ENCODE peak calls at places on chromosomes 4 and X, in ten cellular contexts. H is stomach, J is right lobe of liver, A is breast epithelium, X is HCT116, L is IMR-90, W is heart left ventricle, R is tibial nerve, K is transverse colon, Q is body of pancreas. Y is an unnamed sample. For H3K9me3, the result is how much of the 10 kb centered on the place peaks cover.

GRCh38 chr4:20433101-20433705 is 181.5 kb downstream of the SLIT2 start:
- DNase-seq in J (no peak), X (no peak), H (no peak), L (no peak), A (no peak), K (no peak), Q (no peak), R (no peak), W (no peak), Y (no peak)

GRCh38 chr4:119656342-119656741 is 27.7 kb upstream of the PDE5A start:
- DNase-seq in A (no peak), K (no peak), Q (no peak), H (no peak), R (no peak), J (no peak), X (no peak), L (no peak), W (no peak), Y (no peak)

GRCh38 chrX:129523076-129524055 is at the start of gene SMARCA1:
- DNase-seq in W (peak), A (no peak), J (peak), K (peak), H (peak), R (peak), L (peak), Q (peak), X (peak), Y (peak)

GRCh38 chrX:14712096-14712495 is 160.8 kb downstream of the FANCB start:
- DNase-seq in X (no peak), A (no peak), R (no peak), L (no peak), H (no peak), J (no peak), K (no peak), W (no peak), Q (no peak), Y (no peak)

GRCh38 chrX:9520211-9520590 is 55.3 kb downstream of the TBL1X start:
- DNase-seq in W (no peak), Q (no peak), X (no peak), K (no peak), H (no peak), L (no peak), R (no peak), A (no peak), J (no peak), Y (no peak)

GRCh38 chrX:93673869-93674271 is at the start of gene FAM133A:
- DNase-seq in K (no peak), X (no peak), J (no peak), H (no peak), W (no peak), A (no peak), Q (no peak), R (no peak), L (peak), Y (peak)

GRCh38 chr4:174764105-174764729 is 64.8 kb downstream of the GLRA3 start:
- DNase-seq in R (no peak), J (no peak), X (peak), K (no peak), A (no peak), H (no peak), L (peak), W (no peak), Q (no peak), Y (no peak)

GRCh38 chrX:18415386-18415785 is 10.0 kb upstream of the CDKL5 start:
- DNase-seq in A (no peak), J (no peak), L (peak), X (no peak), K (no peak), W (no peak), R (no peak), Q (no peak), H (no peak), Y (no peak)

GRCh38 chrX:1673337-1673736 is 58.5 kb downstream of the ASMT start:
- DNase-seq in A (no peak), Q (peak), H (no peak), X (peak), K (peak), L (no peak), J (no peak), W (no peak), R (no peak), Y (no peak)

GRCh38 chr4:143386812-143387211 is 50.1 kb downstream of the GAB1 start:
- DNase-seq in W (no peak), H (no peak), K (no peak), Q (no peak), X (no peak), R (no peak), L (peak), J (no peak), A (no peak), Y (no peak)

GRCh38 chrX:51332188-51332942 is at the start of gene NUDT10:
- DNase-seq in A (no peak), K (peak), X (no peak), H (no peak), R (no peak), Q (peak), L (peak), J (peak), W (peak), Y (peak)

GRCh38 chrX:149871940-149872339 is 9.0 kb upstream of the MAGEA8 start:
- DNase-seq in J (no peak), R (no peak), X (peak), A (no peak), W (no peak), K (peak), Q (peak), H (peak), L (no peak), Y (peak)

GRCh38 chrX:49230500-49231232 is 2.5 kb downstream of the CACNA1F start:
- DNase-seq in J (no peak), X (no peak), W (peak), L (no peak), K (peak), H (peak), A (peak), Q (peak), R (no peak), Y (peak)

GRCh38 chr4:114282937-114283336 is 303.5 kb upstream of the ARSJ start:
- DNase-seq in H (no peak), X (no peak), Q (no peak), J (no peak), R (no peak), A (no peak), W (no peak), L (no peak), K (no peak), Y (no peak)

GRCh38 chr4:56870927-56871326 is 36.8 kb upstream of the REST start:
- DNase-seq in R (no peak), Q (no peak), X (no peak), H (no peak), W (no peak), J (no peak), K (no peak), A (no peak), L (peak), Y (no peak)

GRCh38 chrX:120090208-120090607 is 12.7 kb upstream of the RHOXF2B start:
- DNase-seq in H (no peak), J (no peak), A (no peak), X (no peak), L (no peak), Q (no peak), K (no peak), R (no peak), W (no peak), Y (no peak)

DNA sequence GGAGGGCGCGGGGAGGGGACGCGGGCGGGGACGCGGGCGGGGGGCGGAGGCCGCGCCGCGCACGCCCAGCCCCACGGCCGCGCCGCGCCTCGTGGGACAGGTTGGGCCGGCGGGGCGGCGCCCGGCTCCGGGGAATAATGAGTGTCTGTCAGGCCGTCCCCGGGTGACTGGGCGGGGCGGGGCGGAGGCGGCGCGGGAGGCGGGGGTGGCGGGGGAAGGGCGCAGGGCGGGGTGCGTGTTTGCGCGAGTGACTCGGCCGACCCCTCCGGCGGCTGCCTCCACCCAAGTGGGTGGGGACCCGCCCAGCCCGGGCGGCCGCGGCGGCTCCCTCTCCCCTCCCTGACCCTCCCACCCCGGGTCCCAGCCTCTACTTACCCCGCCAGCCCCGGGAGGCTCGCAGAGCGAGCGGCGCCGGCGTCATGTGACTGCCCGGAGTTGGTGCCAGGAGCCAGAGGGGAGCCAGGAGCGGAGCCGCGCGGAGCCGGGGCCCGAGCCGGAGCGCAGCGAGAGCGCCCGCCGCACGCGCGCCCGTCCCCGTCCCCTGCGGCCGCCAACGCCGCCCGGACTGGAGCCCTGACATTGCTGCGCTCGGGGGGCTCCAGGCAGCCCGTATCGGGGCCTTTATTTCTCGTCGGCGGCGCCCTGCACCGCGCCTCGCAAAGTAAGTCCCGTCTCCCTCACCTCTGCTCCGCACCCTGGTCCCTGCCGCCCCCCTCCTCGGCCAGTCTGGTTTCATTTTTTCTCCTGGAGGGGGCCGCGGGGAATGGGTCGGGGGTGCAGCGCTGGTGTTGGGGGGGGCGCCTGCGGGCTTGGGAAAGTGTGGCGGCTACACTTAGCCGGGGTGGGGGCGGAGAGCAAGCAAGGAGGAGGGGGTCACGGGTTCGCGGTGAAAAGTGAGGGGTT is at the start of gene KLF3:
- DNase-seq in R (peak), A (peak), X (peak), K (peak), H (peak), L (peak), J (peak), W (peak), Q (peak), Y (peak)
- TF ChIP-seq POLR2A in R (peak), A (no peak), X (no peak), K (peak), H (no peak), L (peak), J (peak), W (no peak), Q (peak), Y (peak)

DNA sequence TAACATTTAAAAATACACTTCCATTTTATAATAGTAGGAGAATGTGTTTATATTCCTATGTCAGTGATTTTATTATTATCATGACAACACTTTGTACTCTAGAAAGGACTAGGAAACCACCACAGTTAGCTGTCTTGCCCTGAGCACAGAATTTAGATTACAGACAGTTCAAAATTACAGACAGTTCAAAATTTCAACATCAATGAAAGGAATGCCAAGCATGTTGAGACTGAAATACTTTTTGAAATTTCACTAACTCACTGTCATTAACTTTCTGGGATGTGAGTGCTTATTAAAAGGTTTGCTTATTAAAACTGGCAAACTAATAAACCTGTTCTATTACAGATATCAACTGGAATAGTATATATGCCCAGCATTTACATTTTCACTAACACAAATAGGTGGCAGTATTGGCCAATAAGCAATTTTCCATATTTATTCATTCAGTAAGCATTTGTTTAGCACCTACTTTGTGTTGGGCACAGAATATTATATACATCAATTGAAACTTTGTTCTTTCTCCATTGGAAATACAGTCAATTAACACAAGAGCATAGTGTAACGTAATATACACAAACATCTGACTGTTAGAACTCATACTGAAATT is 179.4 kb downstream of the FBXW7 start:
- DNase-seq in X (no peak), A (no peak), R (no peak), L (peak), J (no peak), Q (no peak), K (no peak), W (no peak), H (no peak), Y (no peak)
- TF ChIP-seq CTCF in X (peak), A (no peak), R (no peak), L (peak), J (no peak), Q (peak), K (no peak), W (no peak), H (no peak), Y (no peak)

DNA sequence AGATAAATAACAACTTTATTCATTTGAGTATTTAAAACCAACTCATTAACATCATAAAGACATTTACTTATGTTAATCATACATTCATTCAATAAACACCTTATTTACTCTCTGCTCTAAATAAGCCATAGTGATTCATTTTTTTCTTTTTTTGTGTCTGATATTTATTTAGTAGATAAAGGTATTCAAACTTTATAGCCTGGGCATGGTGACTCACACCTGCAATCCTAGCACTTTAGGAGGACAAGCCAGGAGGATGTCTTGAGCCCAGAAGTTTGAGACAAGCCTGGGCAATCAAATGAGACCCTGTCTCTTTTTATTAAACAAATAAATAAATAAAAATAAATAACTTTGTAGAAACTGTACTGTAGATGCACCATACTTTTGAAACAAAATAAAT is 771.3 kb upstream of the PCDH7 start:
- DNase-seq in Q (no peak), L (no peak), R (no peak), H (no peak), A (no peak), X (no peak), K (no peak), W (no peak), J (no peak), Y (no peak)
- H3K9me3 ChIP-seq in Q (under half), L (under half), R (under half), H (under half), A (under half), X (under half), K (under half), W (under half), J (under half), Y (under half)

GRCh38 chrX:106932492-106932923 is 12.3 kb downstream of the CLDN2 start:
- DNase-seq in L (peak), J (no peak), Q (no peak), R (no peak), X (no peak), A (no peak), H (no peak), K (no peak), W (no peak), Y (no peak)

GRCh38 chrX:106933538-106933961 is 13.3 kb downstream of the CLDN2 start:
- DNase-seq in K (no peak), A (no peak), W (no peak), L (peak), Q (peak), R (no peak), J (no peak), H (peak), X (no peak), Y (peak)

GRCh38 chrX:106932960-106933537 is 12.8 kb downstream of the CLDN2 start:
- DNase-seq in K (no peak), J (no peak), Q (no peak), L (peak), H (no peak), W (no peak), X (no peak), A (no peak), R (no peak), Y (no peak)

GRCh38 chrX:106936246-106936645 is 16.0 kb downstream of the CLDN2 start:
- DNase-seq in J (no peak), H (no peak), Q (no peak), X (no peak), A (no peak), K (no peak), L (no peak), W (no peak), R (no peak), Y (no peak)

DNA sequence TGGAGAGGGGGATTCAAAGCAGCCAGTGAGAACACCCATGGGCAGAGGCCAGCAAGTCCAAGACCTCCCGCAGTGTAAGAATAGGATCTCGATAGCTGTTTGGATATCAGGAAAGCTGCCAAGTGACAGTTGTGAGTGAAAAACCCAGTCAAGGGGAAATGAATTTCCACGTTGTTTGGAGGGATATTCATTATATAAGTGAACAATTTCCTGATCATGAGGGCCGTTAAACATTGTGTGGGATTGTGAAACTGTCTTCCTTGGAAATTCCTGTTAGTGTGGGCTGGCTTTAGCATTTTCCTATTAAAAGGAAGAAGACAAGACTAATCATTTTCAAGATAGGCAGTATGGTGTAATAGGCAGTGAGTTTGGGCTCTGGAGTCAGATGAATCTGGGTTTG is 15.0 kb downstream of the CLDN2 start:
- DNase-seq in L (peak), A (no peak), R (no peak), X (no peak), H (no peak), W (no peak), K (no peak), Q (no peak), J (no peak), Y (peak)
- TF ChIP-seq POLR2A in L (no peak), A (no peak), R (no peak), X (no peak), H (no peak), W (no peak), K (no peak), Q (no peak), J (no peak), Y (no peak)

GRCh38 chr4:94757192-94758140 is at the start of gene BMPR1B:
- DNase-seq in A (no peak), X (no peak), Q (peak), L (peak), J (no peak), R (no peak), W (no peak), H (no peak), K (no peak), Y (peak)
- TF ChIP-seq CTCF in A (no peak), X (no peak), Q (no peak), L (peak), J (no peak), R (no peak), W (no peak), H (no peak), K (no peak), Y (no peak)

GRCh38 chr4:92252846-92253245 is 50.9 kb upstream of the GRID2 start:
- DNase-seq in Q (no peak), R (no peak), L (no peak), A (no peak), X (no peak), K (no peak), H (no peak), W (no peak), J (no peak), Y (no peak)
- H3K9me3 ChIP-seq in Q (under half), R (under half), L (under half), A (under half), X (under half), K (under half), H (under half), W (under half), J (under half), Y (under half)

GRCh38 chr4:26857278-26858034 is 3.2 kb upstream of the STIM2 start:
- DNase-seq in R (peak), W (peak), X (peak), A (peak), H (peak), K (peak), L (peak), Q (peak), J (peak), Y (peak)
- TF ChIP-seq POLR2A in R (peak), W (no peak), X (peak), A (no peak), H (no peak), K (peak), L (no peak), Q (peak), J (peak), Y (peak)

GRCh38 chrX:65866146-65866545 is 173.7 kb downstream of the VSIG4 start:
- DNase-seq in K (no peak), L (no peak), H (no peak), A (no peak), R (no peak), J (no peak), Q (no peak), X (no peak), W (no peak), Y (no peak)

GRCh38 chrX:65866762-65867161 is 173.1 kb downstream of the VSIG4 start:
- DNase-seq in L (no peak), K (no peak), H (no peak), W (no peak), X (no peak), J (no peak), A (no peak), Q (no peak), R (no peak), Y (no peak)

GRCh38 chrX:65874765-65875164 is 165.1 kb downstream of the VSIG4 start:
- DNase-seq in Q (no peak), W (no peak), R (no peak), L (no peak), X (no peak), H (no peak), A (no peak), K (no peak), J (no peak), Y (no peak)

GRCh38 chrX:65874110-65874509 is 165.8 kb downstream of the VSIG4 start:
- DNase-seq in J (no peak), X (no peak), K (no peak), W (no peak), H (no peak), A (no peak), Q (no peak), R (no peak), L (no peak), Y (no peak)

DNA sequence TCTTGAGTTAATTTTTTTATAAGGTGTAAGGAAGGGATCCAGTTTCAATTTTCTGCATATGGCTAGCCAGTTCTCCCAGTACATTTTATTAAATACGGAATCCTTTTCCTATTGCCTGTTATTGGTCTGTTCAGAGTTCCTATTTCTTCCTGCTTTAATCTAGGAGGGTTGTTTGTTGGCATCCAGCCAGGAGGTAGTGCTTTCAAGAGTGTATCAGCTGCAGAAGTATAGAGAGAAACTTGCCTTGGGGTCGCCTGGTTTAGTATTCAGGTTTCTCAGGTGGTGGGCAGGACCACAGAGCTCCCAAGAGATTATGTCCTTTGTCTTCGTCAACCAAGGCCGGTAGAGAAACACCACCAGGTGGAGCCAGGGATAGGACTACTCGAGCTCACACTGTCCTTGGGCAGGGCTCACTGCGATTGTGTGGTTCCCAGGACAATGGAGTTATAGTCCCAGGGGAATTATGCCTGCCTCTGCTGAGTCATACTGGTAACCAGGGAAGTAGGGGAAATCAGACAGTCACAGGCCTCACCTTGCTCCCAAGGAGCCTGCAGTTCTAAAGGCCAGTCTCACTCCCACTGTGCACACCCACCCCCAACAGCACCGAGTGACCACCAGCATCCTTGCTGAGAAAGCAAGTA is 168.1 kb downstream of the VSIG4 start:
- DNase-seq in W (peak), Q (no peak), R (no peak), X (peak), J (no peak), A (no peak), K (peak), H (no peak), L (no peak), Y (no peak)
- TF ChIP-seq CTCF in W (no peak), Q (no peak), R (no peak), X (peak), J (no peak), A (no peak), K (peak), H (no peak), L (no peak), Y (no peak)

Y was measured in thyroid gland.